ENCODE peak calls at places on chromosomes 16 and 17, in eight cellular contexts. K, R, C, S, B, Q, Z and F are unnamed samples.

GRCh38 chr17:81253358-81254131 is 14.4 kb downstream of the NDUFAF8 start:
- DNase-seq in K (no peak), R (peak; percentile 25), C (peak; percentile 63), S (no peak), B (peak; percentile 26), Q (peak; percentile 44), Z (peak; percentile 64), F (no peak)

GRCh38 chr16:87092958-87093357 is 224.2 kb downstream of the C16orf95 start:
- DNase-seq in K (no peak), R (no peak), C (no peak), S (no peak), B (no peak), Q (no peak), Z (no peak), F (no peak)

GRCh38 chr17:75720656-75721462 is at the start of gene ITGB4:
- DNase-seq in K (no peak), R (no peak), C (peak; percentile 20), S (peak; percentile 60), B (no peak), Q (peak; percentile 42), Z (peak; percentile 78), F (no peak)

GRCh38 chr16:87954826-87955225 is 3.6 kb downstream of the BANP start:
- DNase-seq in K (no peak), R (no peak), C (no peak), S (no peak), B (no peak), Q (no peak), Z (no peak), F (peak; percentile 68)

GRCh38 chr16:19808061-19808621 is 76.5 kb downstream of the GPRC5B start:
- DNase-seq in K (no peak), R (no peak), C (no peak), S (no peak), B (no peak), Q (no peak), Z (no peak), F (no peak)

GRCh38 chr17:12765544-12765943 is 23.8 kb upstream of the ARHGAP44 start:
- DNase-seq in K (peak; percentile 84), R (no peak), C (no peak), S (no peak), B (no peak), Q (no peak), Z (no peak), F (peak; percentile 57)

GRCh38 chr17:82320956-82321927 is 3.8 kb upstream of the CD7 start:
- DNase-seq in K (no peak), R (no peak), C (peak; percentile 50), S (peak; percentile 14), B (peak; percentile 69), Q (peak; percentile 80), Z (peak; percentile 93), F (peak; percentile 53)

GRCh38 chr17:73343739-73344454 is 32.1 kb upstream of the CDC42EP4 start:
- DNase-seq in K (no peak), R (no peak), C (no peak), S (no peak), B (no peak), Q (no peak), Z (no peak), F (no peak)

GRCh38 chr17:49438439-49438861 is 23.8 kb upstream of the PHB1 start:
- DNase-seq in K (no peak), R (no peak), C (no peak), S (peak; percentile 56), B (no peak), Q (no peak), Z (no peak), F (peak; percentile 49)

GRCh38 chr16:69707920-69708683 is 18.3 kb downstream of the NQO1 start:
- DNase-seq in K (no peak), R (no peak), C (no peak), S (no peak), B (no peak), Q (no peak), Z (no peak), F (no peak)

GRCh38 chr16:56372938-56373337 is 52.4 kb downstream of the AMFR start:
- DNase-seq in K (no peak), R (no peak), C (no peak), S (no peak), B (no peak), Q (no peak), Z (no peak), F (no peak)

GRCh38 chr17:4327638-4328037 is 38.8 kb downstream of the UBE2G1 start:
- DNase-seq in K (no peak), R (no peak), C (no peak), S (no peak), B (no peak), Q (no peak), Z (no peak), F (peak; percentile 57)

GRCh38 chr16:71367243-71367976 is 8.9 kb downstream of the CALB2 start:
- DNase-seq in K (no peak), R (peak; percentile 18), C (peak; percentile 69), S (peak; percentile 95), B (peak; percentile 48), Q (peak; percentile 16), Z (no peak), F (no peak)

GRCh38 chr17:76481091-76481655 is 13.8 kb downstream of the AANAT start:
- DNase-seq in K (no peak), R (no peak), C (peak; percentile 91), S (no peak), B (no peak), Q (no peak), Z (no peak), F (no peak)

GRCh38 chr16:1474796-1475551 is at the start of gene CLCN7:
- DNase-seq in K (peak; percentile 42), R (peak; percentile 92), C (peak; percentile 87), S (peak; percentile 88), B (peak; percentile 89), Q (peak; percentile 87), Z (peak; percentile 85), F (peak; percentile 97)

GRCh38 chr17:12665263-12666210 is at the start of gene MYOCD:
- DNase-seq in K (peak; percentile 41), R (no peak), C (no peak), S (peak; percentile 94), B (peak; percentile 23), Q (no peak), Z (no peak), F (peak; percentile 74)

GRCh38 chr17:76251478-76252039 is 11.3 kb upstream of the RNF157 start:
- DNase-seq in K (no peak), R (no peak), C (no peak), S (no peak), B (no peak), Q (no peak), Z (no peak), F (no peak)

GRCh38 chr16:78321611-78322010 is 222.2 kb downstream of the WWOX start:
- DNase-seq in K (no peak), R (no peak), C (no peak), S (peak; percentile 32), B (no peak), Q (no peak), Z (no peak), F (no peak)

GRCh38 chr17:66750756-66751543 is 84.0 kb upstream of the CACNG5 start:
- DNase-seq in K (no peak), R (no peak), C (no peak), S (no peak), B (no peak), Q (no peak), Z (no peak), F (no peak)

GRCh38 chr17:81037026-81037782 is 2.3 kb downstream of the BAIAP2 start:
- DNase-seq in K (no peak), R (no peak), C (no peak), S (no peak), B (no peak), Q (no peak), Z (no peak), F (peak; percentile 86)